ENCODE peak calls at places on chromosome 6, in five cellular contexts. C is NT2/D1, I is K562, H is HepG2, R is GM12878. D is an unnamed sample.

GRCh38 chr6:49409951-49410542 is 53.0 kb downstream of the MMUT start:
- DNase-seq in H (peak; percentile 59), I (peak; percentile 57), R (peak; percentile 8), C (peak; percentile 51), D (peak; percentile 54)

GRCh38 chr6:74319292-74319691 is 623.3 kb downstream of the CD109 start:
- DNase-seq in C (no peak), I (no peak), H (no peak), R (no peak), D (no peak)

GRCh38 chr6:56730663-56731529 is 88.2 kb upstream of the DST start:
- DNase-seq in I (no peak), R (no peak), C (no peak), H (no peak), D (no peak)

GRCh38 chr6:5175195-5175594 is 85.6 kb downstream of the LYRM4 start:
- DNase-seq in C (peak; percentile 42), R (no peak), I (peak; percentile 34), H (no peak), D (no peak)

GRCh38 chr6:152318278-152318677 is 318.9 kb downstream of the SYNE1 start:
- DNase-seq in H (no peak), I (no peak), R (no peak), C (no peak), D (no peak)

GRCh38 chr6:166417285-166417691 is 34.5 kb upstream of the MPC1 start:
- DNase-seq in I (no peak), C (no peak), H (no peak), R (no peak), D (no peak)

GRCh38 chr6:125346143-125346925 is 44.6 kb upstream of the HDDC2 start:
- DNase-seq in R (peak; percentile 11), I (no peak), H (no peak), C (no peak), D (no peak)

GRCh38 chr6:166713608-166714510 is 86.8 kb upstream of the RPS6KA2 start:
- DNase-seq in R (no peak), I (no peak), H (no peak), C (no peak), D (no peak)

GRCh38 chr6:135438907-135439535 is 58.5 kb downstream of the AHI1 start:
- DNase-seq in C (no peak), H (peak; percentile 30), I (peak; percentile 33), R (peak; percentile 17), D (no peak)

GRCh38 chr6:158769696-158770446 is 49.3 kb downstream of the EZR start:
- DNase-seq in H (no peak), R (no peak), C (no peak), I (no peak), D (no peak)

GRCh38 chr6:2450546-2450945 is 205.1 kb upstream of the GMDS start:
- DNase-seq in I (no peak), H (no peak), C (no peak), R (no peak), D (no peak)

GRCh38 chr6:15089569-15090144 is 156.2 kb upstream of the JARID2 start:
- DNase-seq in H (no peak), I (no peak), C (no peak), R (no peak), D (no peak)

GRCh38 chr6:127570739-127571389 is 6.1 kb upstream of the C6orf58 start:
- DNase-seq in H (no peak), R (no peak), C (no peak), I (no peak), D (no peak)

GRCh38 chr6:43009124-43009523 is 4.6 kb downstream of the MEA1 start:
- DNase-seq in R (no peak), H (peak; percentile 49), C (no peak), I (peak; percentile 58), D (no peak)

GRCh38 chr6:48689498-48689897 is 578.5 kb upstream of the PTCHD4 start:
- DNase-seq in H (no peak), R (no peak), I (no peak), C (no peak), D (no peak)

GRCh38 chr6:169253745-169254238 is at the start of gene THBS2:
- DNase-seq in C (no peak), H (no peak), R (no peak), I (no peak), D (no peak)
- H3K27me3 ChIP-seq in C (peaks cover 56% of the 10 kb centered on the region), H (peaks cover 88% of the 10 kb centered on the region), R (no peaks in the 10 kb centered on the region), I (peaks cover 67% of the 10 kb centered on the region), D (no peaks in the 10 kb centered on the region)

GRCh38 chr6:92114797-92115196 is 1304.6 kb downstream of the EPHA7 start:
- DNase-seq in R (no peak), H (no peak), I (no peak), C (no peak), D (no peak)
- TF ChIP-seq ZNF274 in R (no peak), H (no peak), I (no peak), C (no peak), D (no peak)

DNA sequence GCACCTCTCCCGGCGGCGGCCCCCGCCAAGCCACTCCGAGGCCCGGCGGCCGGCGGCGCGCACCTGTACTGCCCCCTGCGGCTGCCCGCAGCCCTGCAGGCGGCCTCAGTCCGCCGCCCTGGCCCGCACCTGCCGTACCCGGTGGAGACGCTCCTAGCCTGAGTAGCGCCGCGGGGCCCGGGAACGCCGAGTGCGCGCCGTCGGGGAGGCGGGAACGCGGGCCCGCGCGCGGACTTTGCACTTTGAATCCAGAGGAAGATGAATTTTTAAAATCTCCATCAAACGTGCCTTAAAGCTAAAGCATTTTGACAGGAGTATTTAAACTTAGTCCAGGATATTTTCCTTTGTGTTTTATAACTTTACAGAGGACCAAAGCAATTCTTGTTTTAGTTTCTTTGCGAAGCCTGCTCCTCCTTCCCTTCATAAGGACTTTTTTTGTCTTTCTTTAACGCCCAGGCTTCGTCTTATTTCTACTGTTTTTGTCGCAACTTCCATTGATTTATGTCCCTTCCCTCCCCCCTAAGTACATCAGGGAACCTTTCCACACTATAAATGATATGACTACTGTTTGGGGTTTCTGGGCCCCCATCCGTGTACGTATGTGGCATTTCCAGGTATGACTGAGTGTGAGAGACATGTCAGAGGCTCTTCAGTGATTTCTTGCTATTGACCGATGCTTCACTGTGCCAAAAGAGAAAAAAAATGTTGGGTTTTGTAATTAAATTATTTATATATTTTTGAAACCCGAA is 2.0 kb downstream of the FOXQ1 start:
- DNase-seq in H (peak; percentile 62), C (no peak), R (no peak), I (no peak), D (peak; percentile 15)
- H3K27me3 ChIP-seq in H (no peaks in the 10 kb centered on the region), C (peaks cover 71% of the 10 kb centered on the region), R (peaks cover 5% of the 10 kb centered on the region), I (no peaks in the 10 kb centered on the region), D (no peaks in the 10 kb centered on the region)

DNA sequence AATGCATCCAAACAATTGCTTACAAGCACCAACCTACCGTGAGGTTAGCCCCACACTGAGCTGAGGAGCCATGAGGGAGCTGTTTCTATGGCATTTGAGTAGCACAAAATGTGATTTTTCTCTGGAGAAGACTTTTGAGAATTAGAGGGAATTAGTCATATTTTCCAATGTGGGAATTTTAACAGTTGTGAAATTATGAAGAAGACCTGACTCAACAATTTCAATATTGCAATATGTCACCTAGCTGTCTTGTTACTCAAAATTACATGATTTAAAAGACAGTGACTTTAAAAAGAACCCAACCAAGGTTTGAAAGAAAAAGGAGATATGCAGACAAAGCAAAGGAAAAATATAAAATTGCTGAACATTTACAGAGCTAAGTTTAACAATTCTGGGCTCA is 62.6 kb upstream of the LY86 start:
- DNase-seq in I (no peak), R (no peak), C (no peak), H (no peak), D (no peak)
- TF ChIP-seq ZNF274 in I (no peak), R (no peak), C (no peak), H (no peak), D (no peak)

GRCh38 chr6:1422290-1422689 is 32.9 kb downstream of the FOXF2 start:
- DNase-seq in I (no peak), R (no peak), H (no peak), C (no peak), D (no peak)

GRCh38 chr6:1423578-1423977 is 34.2 kb downstream of the FOXF2 start:
- DNase-seq in I (no peak), R (no peak), C (no peak), H (no peak), D (no peak)

GRCh38 chr6:1417718-1418117 is 28.3 kb downstream of the FOXF2 start:
- DNase-seq in H (no peak), I (no peak), R (no peak), C (no peak), D (no peak)

GRCh38 chr6:1418471-1419191 is 29.3 kb downstream of the FOXF2 start:
- DNase-seq in R (no peak), I (no peak), H (no peak), C (no peak), D (no peak)

DNA sequence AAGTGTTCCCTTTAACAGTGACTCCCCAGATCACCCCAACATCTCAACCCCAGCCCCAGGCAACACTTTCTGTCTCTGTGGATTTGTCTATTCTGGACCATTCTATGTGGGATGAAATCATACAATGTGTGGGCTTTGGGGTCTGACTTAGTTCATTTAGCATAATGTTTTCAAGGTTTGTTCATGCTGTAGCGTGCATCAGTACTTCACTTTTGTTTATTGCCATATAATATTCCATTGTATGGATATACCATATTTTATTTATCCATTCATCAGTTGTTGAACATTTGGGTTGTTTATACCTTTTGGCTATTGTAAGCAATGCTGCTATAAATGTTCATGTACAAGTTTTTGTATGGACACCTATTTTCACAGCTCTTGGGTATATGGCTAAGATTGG is 31.0 kb downstream of the FOXF2 start:
- DNase-seq in H (no peak), I (no peak), R (no peak), C (no peak), D (no peak)
- H3K27me3 ChIP-seq in H (peaks cover 19% of the 10 kb centered on the region), I (peaks cover 40% of the 10 kb centered on the region), R (peaks cover 2% of the 10 kb centered on the region), C (no peaks in the 10 kb centered on the region), D (no peaks in the 10 kb centered on the region)